ENCODE peak calls at places on chromosomes 16 and 17, in four cellular contexts. R is right lobe of liver, A is astrocyte of the spinal cord, W is cardiac fibroblast. E is an unnamed sample.

GRCh38 chr16:87608400-87608985 is 6.2 kb downstream of the JPH3 start:
- DNase-seq in A (peak), W (peak), R (no peak), E (peak)

GRCh38 chr16:24598777-24599437 is 59.5 kb downstream of the RBBP6 start:
- DNase-seq in R (no peak), A (no peak), W (no peak), E (no peak)

GRCh38 chr17:35185849-35186248 is 8.3 kb downstream of the SLC35G3 start:
- DNase-seq in W (no peak), R (no peak), A (no peak), E (no peak)

GRCh38 chr17:76048711-76049110 is 21.6 kb upstream of the EVPL start:
- DNase-seq in A (peak), R (no peak), W (no peak), E (no peak)

GRCh38 chr16:4318171-4318910 is 2.5 kb downstream of the GLIS2 start:
- DNase-seq in A (peak), R (no peak), W (peak), E (no peak)

GRCh38 chr17:17109896-17110295 is 67.6 kb downstream of the MPRIP start:
- DNase-seq in R (no peak), W (no peak), A (no peak), E (no peak)

GRCh38 chr16:53945996-53946395 is 242.0 kb downstream of the FTO start:
- DNase-seq in W (peak), R (no peak), A (peak), E (peak)

GRCh38 chr16:67101683-67102082 is 8.1 kb upstream of the PHAF1 start:
- DNase-seq in W (no peak), A (peak), R (no peak), E (no peak)

GRCh38 chr16:16871196-16871595 is 492.3 kb downstream of the NPIPA7 start:
- DNase-seq in W (no peak), R (no peak), A (no peak), E (no peak)

GRCh38 chr17:13154932-13155331 is 137.1 kb upstream of the ELAC2 start:
- DNase-seq in W (no peak), R (no peak), A (no peak), E (no peak)

GRCh38 chr17:12342609-12343248 is 322.1 kb downstream of the MAP2K4 start:
- DNase-seq in R (no peak), A (no peak), W (no peak), E (no peak)

GRCh38 chr17:50682938-50683337 is 24.8 kb downstream of the ANKRD40 start:
- DNase-seq in R (no peak), A (no peak), W (no peak), E (no peak)

GRCh38 chr17:36498155-36498554 is 11.7 kb downstream of the ZNHIT3 start:
- DNase-seq in W (no peak), R (peak), A (no peak), E (no peak)

GRCh38 chr17:10683853-10684252 is 13.5 kb downstream of the SCO1 start:
- DNase-seq in W (peak), R (no peak), A (no peak), E (no peak)

GRCh38 chr17:79943354-79944241 is 92.1 kb downstream of the TBC1D16 start:
- DNase-seq in R (peak), W (no peak), A (no peak), E (no peak)

GRCh38 chr17:74871329-74872076 is 1.3 kb downstream of the FDXR start:
- DNase-seq in A (no peak), R (no peak), W (no peak), E (no peak)
- H3K4me3 ChIP-seq in A (peak), R (no peak), W (peak), E (peak)

DNA sequence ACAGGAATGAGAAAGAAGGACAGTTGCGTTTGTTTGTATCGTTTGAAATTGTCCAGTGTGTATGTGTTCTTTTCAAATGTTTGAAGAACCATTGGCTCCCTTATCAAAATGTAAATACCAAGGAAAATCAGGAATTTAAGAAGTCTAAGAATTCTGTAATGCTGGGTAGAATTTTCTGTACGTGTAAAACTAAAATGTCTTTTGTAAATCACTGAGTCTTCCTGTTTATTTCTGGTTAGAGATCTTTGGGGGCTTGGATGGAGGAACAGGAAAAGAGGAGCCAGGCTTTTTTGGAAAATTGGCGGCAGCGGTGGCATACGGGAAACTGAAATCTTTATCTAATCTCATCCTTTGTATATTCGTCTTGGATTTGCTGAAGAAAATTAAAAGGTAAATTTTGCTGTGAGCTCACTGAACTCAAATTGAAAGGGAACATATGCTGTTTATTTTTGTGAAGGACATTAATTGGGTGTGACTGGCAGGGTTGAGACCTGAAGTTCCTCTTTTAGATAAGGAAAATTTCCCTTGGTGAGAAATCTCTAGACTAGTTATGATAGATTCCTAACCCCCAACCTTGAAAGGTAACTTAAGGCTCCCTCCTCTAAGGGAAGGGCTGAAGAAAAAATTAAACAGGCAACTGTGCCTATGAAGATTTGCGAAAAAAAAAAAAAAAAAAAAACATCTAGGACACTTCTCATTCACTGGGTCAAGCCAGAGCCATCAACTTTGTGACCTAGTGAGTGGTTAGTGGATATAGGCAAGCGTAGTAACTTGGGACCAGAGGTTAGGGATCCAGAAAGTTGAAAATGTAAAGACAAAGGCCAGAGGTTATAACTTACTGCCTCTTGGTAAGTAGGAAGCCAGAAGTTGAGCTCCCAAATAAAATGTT is 10.8 kb downstream of the TAT start:
- DNase-seq in R (peak), W (no peak), A (no peak), E (no peak)
- H3K4me3 ChIP-seq in R (no peak), W (no peak), A (no peak), E (no peak)

GRCh38 chr17:81401727-81402529 is 6.7 kb downstream of the BAHCC1 start:
- DNase-seq in W (peak), R (no peak), A (no peak), E (no peak)
- H3K4me3 ChIP-seq in W (no peak), R (no peak), A (no peak), E (no peak)

DNA sequence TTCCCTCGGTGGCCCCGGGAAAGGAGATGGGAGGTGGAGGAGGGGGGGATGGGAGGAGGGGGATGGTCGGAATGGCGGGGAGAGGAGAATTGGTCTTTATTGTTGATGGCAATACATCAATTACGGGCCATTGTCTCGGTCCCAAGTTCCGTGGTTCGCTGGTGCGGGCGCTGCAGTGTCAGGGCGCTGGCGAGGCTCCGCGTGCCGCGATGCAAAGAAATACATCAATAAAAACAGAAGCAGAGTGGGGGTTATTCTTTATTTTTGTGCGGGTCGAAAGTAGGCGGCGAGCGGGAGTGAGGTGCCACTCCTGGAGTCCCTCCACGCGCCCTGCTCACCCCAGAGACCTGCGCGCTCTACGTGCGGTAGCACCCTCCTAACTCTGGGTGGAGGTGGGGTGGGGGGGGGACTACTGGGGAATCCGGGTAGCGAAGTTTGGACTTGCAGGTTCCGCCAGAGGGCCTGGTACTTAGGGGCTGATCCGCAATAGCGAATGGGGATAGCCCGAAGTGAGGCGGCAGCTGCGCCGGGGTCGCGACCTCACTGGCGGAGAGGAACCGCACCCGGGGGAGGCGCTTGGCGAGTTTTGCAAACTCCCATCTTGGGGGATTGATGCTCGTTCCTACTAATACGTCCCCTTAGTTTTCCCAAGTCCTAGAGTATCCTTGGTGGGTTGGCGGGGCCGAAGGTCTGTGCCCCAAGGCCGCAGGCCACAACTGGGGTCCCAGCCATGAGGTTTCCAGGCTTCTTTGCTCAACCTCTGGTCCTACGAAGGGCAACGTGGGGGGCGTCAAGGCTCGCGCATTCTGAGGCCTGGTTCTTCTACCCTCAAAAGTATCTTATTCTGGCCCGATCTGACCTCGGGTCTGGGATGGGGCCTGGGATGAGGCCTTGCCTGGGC is 3.5 kb upstream of the SALL1 start:
- DNase-seq in A (peak), W (no peak), R (peak), E (no peak)
- H3K4me3 ChIP-seq in A (peak), W (no peak), R (peak), E (peak)

GRCh38 chr16:84724619-84725307 is 25.0 kb downstream of the USP10 start:
- DNase-seq in R (no peak), A (no peak), W (no peak), E (no peak)
- H3K4me3 ChIP-seq in R (no peak), A (no peak), W (no peak), E (no peak)

GRCh38 chr17:74325376-74325742 is 667 bp upstream of the KIF19 start:
- DNase-seq in W (no peak), A (no peak), R (no peak), E (no peak)
- H3K4me3 ChIP-seq in W (no peak), A (no peak), R (no peak), E (no peak)

GRCh38 chr16:56542039-56542438 is 22.2 kb upstream of the BBS2 start:
- DNase-seq in A (no peak), R (no peak), W (no peak), E (no peak)

GRCh38 chr16:56551796-56552738 is 12.8 kb upstream of the MT4 start:
- DNase-seq in A (no peak), W (no peak), R (peak), E (no peak)

GRCh38 chr16:56547949-56548567 is 16.8 kb upstream of the MT4 start:
- DNase-seq in W (peak), A (no peak), R (no peak), E (no peak)

GRCh38 chr16:56549744-56550385 is 15.0 kb upstream of the MT4 start:
- DNase-seq in W (no peak), A (no peak), R (no peak), E (no peak)

DNA sequence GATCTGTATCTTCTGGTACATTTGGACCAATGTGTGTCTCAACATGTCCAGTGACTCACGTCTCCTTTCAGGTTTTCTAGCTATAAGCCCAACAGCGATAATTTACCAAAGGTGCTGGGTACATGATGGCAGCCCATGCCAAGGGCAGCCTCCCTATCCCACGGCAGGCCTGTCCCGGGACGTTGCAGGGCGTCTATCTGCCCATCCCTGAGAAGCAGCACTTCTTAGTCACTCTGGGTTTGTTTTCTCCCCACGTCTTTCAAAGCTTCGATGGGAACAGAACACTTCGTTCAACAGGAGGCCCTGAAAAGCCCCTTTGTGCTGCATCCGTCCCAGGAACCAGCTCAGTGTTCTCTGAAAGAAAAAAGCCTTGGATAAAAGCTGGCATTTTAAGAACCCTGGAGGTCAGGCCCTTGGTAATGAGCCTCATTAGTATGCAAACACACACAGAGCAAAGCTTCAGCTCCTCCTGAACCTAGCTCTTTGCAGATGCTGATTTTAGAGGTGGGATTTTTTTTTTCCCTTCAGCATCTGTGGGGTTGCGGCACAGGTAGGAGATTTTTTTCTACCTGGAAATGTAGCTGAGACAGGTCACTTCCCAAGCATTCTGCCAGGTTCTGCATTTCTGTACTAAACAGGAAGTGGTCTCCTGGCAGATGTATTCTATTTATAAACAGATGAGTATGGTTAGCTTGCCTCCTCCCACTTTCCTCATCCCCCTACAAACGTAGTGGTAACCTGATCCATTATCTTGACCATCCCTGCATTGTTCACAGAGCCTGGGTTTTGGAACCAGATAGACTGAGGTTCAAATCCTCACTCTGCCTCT is 17.5 kb upstream of the MT4 start:
- DNase-seq in R (no peak), A (peak), W (peak), E (peak)
- H3K4me3 ChIP-seq in R (no peak), A (no peak), W (no peak), E (no peak)

GRCh38 chr17:28663723-28664122 is 1.7 kb downstream of the SUPT6H start:
- DNase-seq in W (no peak), R (no peak), A (no peak), E (no peak)
- H3K4me3 ChIP-seq in W (no peak), R (no peak), A (no peak), E (peak)

DNA sequence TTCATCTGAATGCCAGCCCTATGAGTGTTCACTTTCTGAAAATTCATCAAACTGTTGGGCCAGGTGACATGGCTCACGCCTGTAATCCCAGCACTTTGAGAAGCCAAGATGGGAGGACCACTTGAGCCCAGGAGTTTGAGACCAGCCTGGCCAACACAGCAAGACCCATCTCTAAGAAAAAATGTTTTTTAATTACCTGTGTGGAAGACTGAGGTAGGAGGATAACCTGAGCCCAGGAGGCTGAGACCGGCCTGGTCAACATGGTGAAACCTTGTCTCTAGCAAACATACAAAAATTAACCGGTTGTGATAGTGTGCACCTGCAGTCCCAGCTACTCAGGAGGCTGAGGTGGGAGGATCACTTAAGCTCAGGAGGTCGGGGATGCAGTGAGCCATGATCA is 10.3 kb downstream of the MYH11 start:
- DNase-seq in A (no peak), R (no peak), W (no peak), E (no peak)
- H3K4me3 ChIP-seq in A (no peak), R (no peak), W (no peak), E (no peak)

GRCh38 chr17:40486513-40487370 is 14.7 kb downstream of the TNS4 start:
- DNase-seq in W (peak), R (no peak), A (peak), E (peak)
- H3K4me3 ChIP-seq in W (peak), R (no peak), A (no peak), E (peak)